ENCODE peak calls at places on chromosomes 1 and 21, in nine cellular contexts. N is PC-9; S is astrocyte of the spinal cord; P is left lung; U is endodermal cell; Q is CD8-positive, alpha-beta memory T cell; W is Panc1; Y is CD8-positive, alpha-beta T cell; D is left ventricle myocardium inferior. V is an unnamed sample.

GRCh38 chr1:37177230-37177864 is 143.0 kb upstream of the GRIK3 start:
- DNase-seq in Y (no peak), W (peak; percentile 18), D (no peak), N (peak; percentile 40), S (no peak), Q (no peak), U (peak; percentile 90), P (no peak), V (peak; percentile 2)

GRCh38 chr1:223466156-223466555 is 72.9 kb downstream of the CCDC185 start:
- DNase-seq in D (no peak), P (no peak), W (no peak), N (no peak), S (no peak), Q (no peak), Y (no peak), U (no peak), V (no peak)

GRCh38 chr1:116826818-116827606 is 72.8 kb downstream of the CD2 start:
- DNase-seq in D (no peak), Y (no peak), Q (no peak), S (no peak), U (no peak), P (no peak), N (peak; percentile 29), W (no peak), V (peak; percentile 49)

GRCh38 chr1:204927673-204928641 is 57.3 kb downstream of the NFASC start:
- DNase-seq in N (no peak), D (no peak), Q (no peak), Y (no peak), S (no peak), P (no peak), U (peak; percentile 95), W (no peak), V (no peak)

GRCh38 chr1:109630081-109630880 is 10.6 kb downstream of the AMPD2 start:
- DNase-seq in Q (peak; percentile 63), Y (peak; percentile 59), U (peak; percentile 84), P (no peak), S (no peak), N (no peak), D (no peak), W (no peak), V (no peak)

GRCh38 chr1:79006564-79006963 is at the start of gene ADGRL4:
- DNase-seq in Q (no peak), D (peak; percentile 50), S (peak; percentile 67), U (peak; percentile 86), Y (no peak), P (no peak), N (no peak), W (no peak), V (peak; percentile 80)

GRCh38 chr1:220060876-220061275 is 14.6 kb upstream of the EPRS1 start:
- DNase-seq in S (no peak), Y (no peak), Q (no peak), U (no peak), D (no peak), N (no peak), P (no peak), W (no peak), V (no peak)

GRCh38 chr1:185864889-185865288 is 130.7 kb downstream of the HMCN1 start:
- DNase-seq in Q (no peak), P (no peak), Y (no peak), W (peak; percentile 22), S (peak; percentile 89), U (no peak), N (no peak), D (no peak), V (peak; percentile 98)

GRCh38 chr1:65344171-65344570 is 34.8 kb downstream of the DNAJC6 start:
- DNase-seq in S (no peak), W (no peak), D (no peak), N (no peak), Y (no peak), Q (no peak), P (no peak), U (no peak), V (no peak)

GRCh38 chr1:25184011-25184762 is 48.1 kb downstream of the SYF2 start:
- DNase-seq in P (no peak), N (no peak), D (no peak), S (no peak), W (no peak), Y (no peak), Q (no peak), U (no peak), V (no peak)

GRCh38 chr1:15154480-15155036 is 1.0 kb downstream of the TMEM51 start:
- DNase-seq in U (peak; percentile 86), Y (no peak), S (no peak), Q (no peak), W (no peak), D (peak; percentile 31), N (peak; percentile 32), P (peak; percentile 50), V (no peak)
- H3K4me3 ChIP-seq in U (peak overlapping the region; percentile 89), Y (no peak overlapping the region), S (peak overlapping the region; percentile 55), Q (peak overlapping the region; percentile 12), W (peak overlapping the region; percentile 87), D (peak overlapping the region; percentile 87), N (peak overlapping the region; percentile 68), P (peak overlapping the region; percentile 82), V (peak overlapping the region; percentile 62)

DNA sequence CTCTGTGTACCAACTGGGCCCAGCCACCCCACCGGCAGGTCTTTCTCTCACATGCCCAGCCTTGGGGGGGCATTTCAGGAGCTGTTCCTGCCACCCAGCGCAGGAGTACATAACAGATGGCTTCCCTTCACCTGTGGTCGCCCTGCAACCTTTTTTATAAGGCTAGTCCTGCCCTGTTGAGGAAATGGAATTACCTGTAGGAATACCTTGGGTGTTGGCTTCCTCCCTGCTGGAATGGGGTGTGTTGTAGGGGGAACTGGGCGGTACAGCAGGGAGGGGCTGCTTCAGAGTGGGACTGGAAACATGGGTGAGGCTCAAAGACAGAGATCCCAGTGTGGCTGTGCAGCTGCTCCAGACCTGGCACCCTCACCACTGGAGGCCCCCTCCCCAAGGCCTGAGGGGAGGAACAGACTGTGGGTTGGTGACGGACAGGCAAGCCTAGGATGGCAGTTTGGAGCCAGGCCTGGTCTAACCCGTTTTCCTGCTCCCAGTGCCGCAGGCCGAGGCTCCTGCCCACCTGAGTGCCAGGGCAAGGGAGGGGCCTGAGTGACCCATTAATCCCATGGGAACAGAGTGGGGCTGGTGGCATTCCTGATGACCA is 4.4 kb downstream of the EFNA3 start:
- DNase-seq in Y (no peak), S (no peak), P (no peak), N (peak; percentile 73), W (no peak), U (no peak), Q (no peak), D (no peak), V (no peak)
- H3K4me3 ChIP-seq in Y (peak overlapping the region; percentile 51), S (no peak overlapping the region), P (no peak overlapping the region), N (peak overlapping the region; percentile 14), W (no peak overlapping the region), U (no peak overlapping the region), Q (peak overlapping the region; percentile 34), D (peak overlapping the region; percentile 52), V (no peak overlapping the region)

DNA sequence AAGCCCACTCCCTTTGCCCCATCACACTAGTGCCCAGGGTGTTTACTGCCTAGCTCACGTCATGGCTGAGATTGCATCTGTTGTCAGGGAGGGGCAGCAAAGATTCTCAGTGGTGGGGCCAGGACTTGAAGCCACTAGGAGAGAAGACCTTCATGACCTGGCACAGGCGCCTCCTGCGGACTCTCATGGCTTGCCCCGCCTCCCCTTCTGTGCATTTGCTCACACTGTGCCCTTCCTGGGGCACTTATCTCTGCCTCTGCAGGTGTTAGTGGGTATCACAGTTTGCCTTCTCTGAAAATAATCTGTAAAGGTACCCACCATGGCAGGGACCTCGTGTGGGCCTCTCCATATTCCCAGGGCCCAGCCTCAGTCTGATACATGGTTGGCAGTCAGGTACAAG is 20.1 kb downstream of the PTPRU start:
- DNase-seq in U (peak; percentile 70), D (no peak), S (no peak), W (no peak), Q (no peak), N (no peak), Y (no peak), P (no peak), V (no peak)
- H3K4me3 ChIP-seq in U (no peak overlapping the region), D (no peak overlapping the region), S (no peak overlapping the region), W (no peak overlapping the region), Q (no peak overlapping the region), N (no peak overlapping the region), Y (no peak overlapping the region), P (no peak overlapping the region), V (no peak overlapping the region)

DNA sequence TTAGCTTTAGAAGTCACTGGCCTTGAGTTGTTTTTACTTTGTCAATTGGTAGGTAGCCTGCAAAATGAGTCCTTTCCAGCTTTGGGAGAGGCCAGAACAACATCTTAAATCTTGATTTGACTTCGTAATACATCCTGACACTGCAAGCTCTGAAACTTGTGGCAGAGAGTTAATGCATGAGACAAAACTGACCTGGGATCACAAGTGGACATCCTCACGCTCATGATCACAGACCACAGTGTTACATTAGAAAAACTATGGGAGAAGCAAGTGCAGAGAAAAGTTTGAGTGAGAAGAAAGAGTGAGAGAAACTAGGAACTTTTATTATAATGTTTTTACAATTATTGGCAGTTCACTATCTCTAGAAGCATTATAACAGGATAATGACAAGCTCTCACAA is 550.9 kb downstream of the USP25 start:
- DNase-seq in D (no peak), W (no peak), N (no peak), U (no peak), S (no peak), Y (no peak), Q (no peak), P (no peak), V (peak; percentile 6)
- H3K4me3 ChIP-seq in D (peak overlapping the region; percentile 52), W (no peak overlapping the region), N (no peak overlapping the region), U (no peak overlapping the region), S (peak overlapping the region; percentile 30), Y (no peak overlapping the region), Q (no peak overlapping the region), P (no peak overlapping the region), V (no peak overlapping the region)

GRCh38 chr1:10515627-10516026 is 40.9 kb downstream of the PEX14 start:
- DNase-seq in U (no peak), W (no peak), Q (no peak), S (no peak), P (peak; percentile 52), N (no peak), Y (no peak), D (no peak), V (no peak)
- H3K4me3 ChIP-seq in U (no peak overlapping the region), W (no peak overlapping the region), Q (no peak overlapping the region), S (no peak overlapping the region), P (no peak overlapping the region), N (no peak overlapping the region), Y (no peak overlapping the region), D (no peak overlapping the region), V (no peak overlapping the region)

GRCh38 chr1:151832318-151832984 is 849 bp upstream of the RORC start:
- DNase-seq in Q (no peak), N (peak; percentile 46), Y (no peak), W (no peak), U (no peak), D (peak; percentile 84), P (peak; percentile 84), S (no peak), V (peak; percentile 53)
- H3K4me3 ChIP-seq in Q (no peak overlapping the region), N (no peak overlapping the region), Y (no peak overlapping the region), W (no peak overlapping the region), U (no peak overlapping the region), D (no peak overlapping the region), P (no peak overlapping the region), S (no peak overlapping the region), V (no peak overlapping the region)

DNA sequence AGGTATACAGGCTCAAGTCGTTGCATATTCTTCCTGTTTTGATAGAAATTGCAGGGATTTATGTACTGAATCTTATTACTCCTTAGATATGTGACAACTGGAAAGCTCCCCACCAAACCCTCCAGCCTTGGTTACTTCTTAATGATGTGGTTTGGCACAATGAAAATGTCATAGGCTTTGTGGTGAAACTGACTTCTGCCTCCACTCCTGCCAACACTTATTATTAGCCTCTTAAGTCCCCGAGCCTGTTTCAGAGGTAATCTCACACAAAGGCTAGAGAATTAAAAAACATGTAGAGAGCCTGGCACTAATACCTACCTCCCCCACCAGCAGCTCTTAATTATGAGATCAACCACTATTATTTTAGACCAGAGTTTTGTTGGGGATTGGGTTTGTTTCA is 4.2 kb downstream of the COX20 start:
- DNase-seq in D (no peak), Y (no peak), W (no peak), U (no peak), P (no peak), Q (no peak), N (no peak), S (peak; percentile 57), V (no peak)
- H3K4me3 ChIP-seq in D (no peak overlapping the region), Y (no peak overlapping the region), W (no peak overlapping the region), U (no peak overlapping the region), P (no peak overlapping the region), Q (no peak overlapping the region), N (no peak overlapping the region), S (no peak overlapping the region), V (no peak overlapping the region)